ENCODE peak calls at places on chromosomes 1 and 21, in ten cellular contexts. T, C, Z, H, P, K, I, A, Y and Q are unnamed samples.
A peak's percentile ranks its signal among the peaks of the same experiment; 100 is the strongest.

GRCh38 chr1:112956503-112957132 is 622 bp upstream of the SLC16A1 start:
- DNase-seq in C (no peak), I (peak; percentile 78), Y (no peak), K (no peak), T (no peak), P (no peak), A (peak; percentile 22), Z (no peak), H (no peak), Q (no peak)

GRCh38 chr1:145759713-145760112 is 40.4 kb downstream of the CD160 start:
- DNase-seq in H (no peak), A (no peak), I (no peak), Z (no peak), T (no peak), C (no peak), Y (no peak), K (no peak), P (no peak), Q (no peak)

GRCh38 chr1:113677250-113678158 is 81.8 kb downstream of the PHTF1 start:
- DNase-seq in I (no peak), A (no peak), C (peak; percentile 20), Z (peak; percentile 21), P (no peak), H (peak; percentile 39), K (peak; percentile 78), T (peak; percentile 63), Y (peak; percentile 75), Q (peak; percentile 18)

GRCh38 chr1:47627016-47627415 is 189.2 kb downstream of the FOXD2 start:
- DNase-seq in I (no peak), K (no peak), A (no peak), P (no peak), Y (no peak), C (no peak), T (no peak), H (no peak), Z (no peak), Q (no peak)

GRCh38 chr1:232029297-232029696 is 402.7 kb downstream of the DISC1 start:
- DNase-seq in Y (no peak), H (peak; percentile 32), P (no peak), C (no peak), Z (no peak), I (no peak), T (no peak), A (no peak), K (no peak), Q (no peak)

GRCh38 chr1:175887981-175888428 is 144.6 kb upstream of the TNR start:
- DNase-seq in A (peak; percentile 80), T (peak; percentile 73), P (peak; percentile 2), K (peak; percentile 60), Y (peak; percentile 43), C (peak; percentile 88), I (no peak), H (peak; percentile 56), Z (peak; percentile 36), Q (peak; percentile 42)

GRCh38 chr21:36166705-36167104 is 10.1 kb downstream of the DOP1B start:
- DNase-seq in P (no peak), A (no peak), I (no peak), C (no peak), T (no peak), H (no peak), Y (no peak), K (no peak), Z (no peak), Q (no peak)

GRCh38 chr1:206000641-206001339 is 2.4 kb downstream of the RAB7B start:
- DNase-seq in H (no peak), Z (no peak), K (no peak), C (no peak), T (peak; percentile 16), A (no peak), P (no peak), I (no peak), Y (no peak), Q (no peak)

GRCh38 chr1:168452329-168452728 is 91.5 kb downstream of the XCL2 start:
- DNase-seq in A (no peak), T (no peak), P (no peak), K (no peak), Z (no peak), Y (no peak), C (no peak), H (no peak), I (no peak), Q (no peak)

GRCh38 chr1:113904292-113904673 is 316 bp downstream of the AP4B1 start:
- DNase-seq in C (no peak), P (no peak), A (no peak), I (no peak), Z (no peak), H (no peak), T (peak; percentile 26), K (no peak), Y (no peak), Q (no peak)

GRCh38 chr1:201917362-201918033 is 28.8 kb downstream of the SHISA4 start:
- DNase-seq in P (no peak), T (no peak), H (no peak), Y (no peak), K (peak; percentile 93), C (peak; percentile 18), A (no peak), Z (no peak), I (peak; percentile 86), Q (peak; percentile 85)

GRCh38 chr1:184624051-184624450 is 130.6 kb downstream of the EDEM3 start:
- DNase-seq in A (no peak), Z (no peak), P (no peak), C (no peak), I (no peak), K (no peak), Y (peak; percentile 49), T (no peak), H (no peak), Q (no peak)

GRCh38 chr1:35298464-35298863 is 30.0 kb downstream of the ZMYM4 start:
- DNase-seq in H (no peak), I (no peak), T (no peak), C (peak; percentile 8), A (no peak), Y (peak; percentile 37), K (peak; percentile 64), Z (no peak), P (no peak), Q (peak; percentile 54)

GRCh38 chr1:17355898-17356297 is 16.1 kb upstream of the PADI6 start:
- DNase-seq in T (no peak), I (no peak), H (no peak), K (no peak), Y (no peak), P (no peak), A (no peak), C (no peak), Z (no peak), Q (no peak)

GRCh38 chr1:160625725-160626498 is 20.9 kb downstream of the SLAMF1 start:
- DNase-seq in T (no peak), Y (no peak), K (peak; percentile 10), Z (no peak), C (no peak), A (no peak), H (no peak), I (no peak), P (no peak), Q (no peak)

DNA sequence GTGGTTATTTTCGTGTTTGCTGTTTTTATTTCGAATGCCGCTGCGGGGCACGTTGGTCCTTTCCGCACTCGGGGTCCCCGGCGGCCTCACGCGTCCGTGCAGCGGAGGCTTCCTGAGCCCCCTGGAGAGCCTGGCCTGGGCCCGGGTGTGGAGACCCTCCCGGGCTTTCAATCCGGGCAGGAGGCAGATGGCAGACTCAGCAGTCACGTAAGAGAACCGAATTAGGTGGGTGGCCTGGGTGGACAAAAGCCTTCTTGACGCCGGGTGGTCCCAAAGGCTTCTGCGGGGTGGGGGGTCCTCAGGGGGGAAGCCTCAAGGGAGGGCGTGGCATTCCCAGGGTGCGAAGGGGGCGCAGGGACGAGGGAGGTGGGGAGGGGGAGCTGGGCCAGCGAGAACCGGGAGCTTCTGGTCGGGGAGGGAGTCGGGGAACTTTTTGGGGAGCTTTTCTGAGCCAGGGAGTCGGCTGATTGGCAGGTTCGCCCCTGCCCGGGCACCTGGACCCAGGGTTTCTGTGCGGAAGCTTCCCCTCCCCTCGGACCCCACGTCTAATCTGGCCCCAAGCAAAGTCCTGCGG is 1.2 kb upstream of the HES4 start:
- DNase-seq in A (no peak), I (peak; percentile 73), Y (no peak), H (no peak), T (no peak), P (no peak), K (no peak), C (no peak), Z (peak; percentile 20), Q (peak; percentile 22)
- H3K4me3 ChIP-seq in A (peak overlapping the region; percentile 72), I (peak overlapping the region; percentile 92), Y (peak overlapping the region; percentile 93), H (peak overlapping the region; percentile 79), T (peak overlapping the region; percentile 64), P (peak overlapping the region; percentile 83), K (peak overlapping the region; percentile 70), C (peak overlapping the region; percentile 77), Z (peak overlapping the region; percentile 81), Q (peak overlapping the region; percentile 51)

DNA sequence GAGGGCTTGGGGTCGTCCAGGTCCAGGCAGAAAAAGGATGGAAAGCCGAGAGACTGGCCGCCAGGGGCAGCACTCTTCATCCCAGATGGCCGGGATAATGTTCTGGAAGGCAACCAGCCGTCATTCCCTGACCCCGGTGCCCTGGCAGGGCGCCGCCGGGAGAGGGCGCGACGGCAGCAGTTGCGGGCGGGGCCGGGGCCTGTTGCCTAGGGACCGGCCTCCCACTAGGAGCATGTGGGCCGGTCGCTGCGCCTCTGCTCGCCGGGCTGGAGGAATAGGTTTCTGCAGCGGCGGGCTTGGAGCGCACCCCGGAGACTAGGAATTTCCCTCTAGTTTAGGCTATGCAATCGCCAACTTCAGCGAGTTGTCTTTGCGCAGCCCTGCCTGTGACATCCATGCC is 11.0 kb downstream of the DMRTB1 start:
- DNase-seq in Y (no peak), K (peak; percentile 71), Z (peak; percentile 74), I (no peak), T (peak; percentile 38), C (peak; percentile 52), P (peak; percentile 32), H (peak; percentile 74), A (peak; percentile 48), Q (peak; percentile 44)
- TF ChIP-seq CTCF in Y (peak; percentile 29), K (peak; percentile 48), Z (peak; percentile 47), I (peak; percentile 17), T (peak; percentile 35), C (peak; percentile 21), P (peak; percentile 83), H (peak; percentile 59), A (peak; percentile 69), Q (peak; percentile 41)

GRCh38 chr1:217136895-217137205 is 413.6 kb upstream of the ESRRG start:
- DNase-seq in A (no peak), C (no peak), Z (no peak), P (no peak), I (no peak), Y (no peak), K (no peak), H (no peak), T (no peak), Q (no peak)
- H3K4me3 ChIP-seq in A (no peak overlapping the region), C (no peak overlapping the region), Z (no peak overlapping the region), P (no peak overlapping the region), I (no peak overlapping the region), Y (no peak overlapping the region), K (no peak overlapping the region), H (peak overlapping the region; percentile 20), T (no peak overlapping the region), Q (no peak overlapping the region)

GRCh38 chr1:55143686-55144085 is 71.5 kb downstream of the USP24 start:
- DNase-seq in K (no peak), Z (no peak), C (no peak), T (no peak), A (no peak), Y (peak; percentile 44), P (no peak), H (no peak), I (no peak), Q (peak; percentile 16)
- TF ChIP-seq CTCF in K (no peak), Z (no peak), C (no peak), T (no peak), A (no peak), Y (peak; percentile 55), P (no peak), H (no peak), I (peak; percentile 15), Q (no peak)

GRCh38 chr1:15866696-15867687 is 19.5 kb downstream of the SPEN start:
- DNase-seq in Z (no peak), K (peak; percentile 46), I (no peak), A (no peak), C (no peak), H (no peak), Y (no peak), P (no peak), T (no peak), Q (no peak)
- H3K4me3 ChIP-seq in Z (no peak overlapping the region), K (no peak overlapping the region), I (no peak overlapping the region), A (no peak overlapping the region), C (no peak overlapping the region), H (no peak overlapping the region), Y (no peak overlapping the region), P (no peak overlapping the region), T (no peak overlapping the region), Q (no peak overlapping the region)